ENCODE peak calls at places on chromosomes 7 and 10, in five cellular contexts. Q is heart left ventricle, H is prostate gland, D is lower leg skin, G is transverse colon. Y is an unnamed sample.

GRCh38 chr7:98202367-98203195 is 8.7 kb upstream of the BHLHA15 start:
- DNase-seq in D (no peak), G (peak), H (no peak), Q (no peak), Y (no peak)

GRCh38 chr7:69430502-69431145 is 167.7 kb upstream of the AUTS2 start:
- DNase-seq in Q (peak), D (no peak), G (peak), H (peak), Y (peak)

GRCh38 chr10:132676193-132676891 is 109.6 kb downstream of the NKX6-2 start:
- DNase-seq in H (no peak), D (no peak), G (no peak), Q (peak), Y (peak)

GRCh38 chr10:107165007-107165406 is 501 bp upstream of the SORCS1 start:
- DNase-seq in G (no peak), Q (no peak), H (no peak), D (no peak), Y (peak)

GRCh38 chr10:92242910-92243671 is 47.8 kb downstream of the CPEB3 start:
- DNase-seq in G (peak), D (peak), Q (peak), H (peak), Y (peak)

GRCh38 chr10:19767876-19768275 is 48.4 kb upstream of the PLXDC2 start:
- DNase-seq in G (no peak), D (no peak), Q (no peak), H (no peak), Y (no peak)

GRCh38 chr7:140601566-140602174 is 38.9 kb downstream of the DENND2A start:
- DNase-seq in Q (no peak), D (no peak), G (no peak), H (no peak), Y (no peak)

GRCh38 chr10:35378547-35379210 is 42.4 kb downstream of the CCNY start:
- DNase-seq in H (no peak), G (no peak), Q (no peak), D (no peak), Y (no peak)

GRCh38 chr10:13529714-13529973 is 830 bp upstream of the BEND7 start:
- DNase-seq in G (no peak), H (no peak), Q (no peak), D (no peak), Y (no peak)

GRCh38 chr10:91435241-91435640 is 25.1 kb downstream of the HECTD2 start:
- DNase-seq in H (no peak), Q (no peak), G (no peak), D (no peak), Y (no peak)

GRCh38 chr10:70164179-70164578 is 6.1 kb downstream of the SAR1A start:
- DNase-seq in H (no peak), Q (no peak), G (no peak), D (no peak), Y (no peak)

GRCh38 chr7:51068401-51068800 is 248.2 kb downstream of the COBL start:
- DNase-seq in H (no peak), D (no peak), G (no peak), Q (no peak), Y (no peak)

GRCh38 chr7:105776986-105777910 is 99.2 kb downstream of the ATXN7L1 start:
- DNase-seq in D (no peak), G (no peak), Q (no peak), H (no peak), Y (no peak)

GRCh38 chr7:73437699-73438416 is 4.3 kb downstream of the FZD9 start:
- DNase-seq in H (no peak), Q (no peak), D (no peak), G (no peak), Y (no peak)

GRCh38 chr7:151010307-151011096 is 13.8 kb downstream of the ATG9B start:
- DNase-seq in D (no peak), Q (no peak), H (no peak), G (no peak), Y (no peak)

GRCh38 chr10:77922551-77923179 is 3.9 kb downstream of the DLG5 start:
- DNase-seq in D (no peak), H (no peak), Q (no peak), G (no peak), Y (no peak)

GRCh38 chr10:77925795-77926565 is 575 bp downstream of the DLG5 start:
- DNase-seq in H (peak), D (no peak), G (peak), Q (peak), Y (peak)

GRCh38 chr10:77925410-77925794 is 1.2 kb downstream of the DLG5 start:
- DNase-seq in D (no peak), H (peak), G (no peak), Q (no peak), Y (peak)

GRCh38 chr10:77927343-77928256 is 1.0 kb upstream of the DLG5 start:
- DNase-seq in G (no peak), H (no peak), Q (no peak), D (no peak), Y (no peak)

DNA sequence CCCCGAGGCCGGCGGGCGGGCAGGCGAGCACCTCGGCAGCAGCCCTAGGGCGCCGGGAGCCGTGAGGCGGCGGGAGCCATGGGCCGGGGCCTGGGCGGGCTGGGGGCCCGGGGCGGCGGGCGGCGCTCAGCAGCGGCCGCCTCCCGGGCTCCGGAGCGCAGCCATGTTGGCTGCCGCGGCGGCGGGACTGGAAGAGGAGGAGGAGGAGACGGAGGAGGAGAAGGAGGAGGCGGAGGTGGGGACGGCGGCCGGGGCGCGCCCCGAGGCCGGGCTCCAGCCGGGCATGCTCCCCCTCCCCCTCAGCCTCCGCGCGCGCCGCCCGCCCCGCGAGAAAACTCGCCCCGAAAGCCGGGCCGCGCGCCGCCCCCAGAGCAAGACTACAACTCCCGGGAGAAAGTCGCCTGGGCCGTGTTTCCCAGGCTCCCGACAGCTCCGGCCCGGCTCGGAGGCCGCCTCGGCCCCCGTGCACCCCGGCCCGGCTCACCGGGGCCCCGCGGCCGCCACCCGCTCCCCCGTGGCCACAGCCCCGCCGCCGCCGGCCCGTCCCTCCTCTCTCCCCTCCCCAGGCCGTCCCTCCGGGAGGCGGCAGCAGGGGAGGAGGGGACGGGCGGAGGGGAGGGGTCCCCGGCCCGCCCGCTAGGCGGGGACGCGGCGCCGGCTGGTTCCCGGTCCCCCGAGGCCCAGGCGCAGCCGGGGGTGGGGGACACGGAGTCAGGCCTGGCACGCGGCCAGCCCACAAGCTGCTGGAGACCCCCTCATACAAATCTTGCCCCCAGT is at the start of gene DLG5:
- DNase-seq in G (peak), D (no peak), Q (peak), H (peak), Y (peak)
- H3K4me3 ChIP-seq in G (peak), D (peak), Q (peak), H (peak), Y (peak)

DNA sequence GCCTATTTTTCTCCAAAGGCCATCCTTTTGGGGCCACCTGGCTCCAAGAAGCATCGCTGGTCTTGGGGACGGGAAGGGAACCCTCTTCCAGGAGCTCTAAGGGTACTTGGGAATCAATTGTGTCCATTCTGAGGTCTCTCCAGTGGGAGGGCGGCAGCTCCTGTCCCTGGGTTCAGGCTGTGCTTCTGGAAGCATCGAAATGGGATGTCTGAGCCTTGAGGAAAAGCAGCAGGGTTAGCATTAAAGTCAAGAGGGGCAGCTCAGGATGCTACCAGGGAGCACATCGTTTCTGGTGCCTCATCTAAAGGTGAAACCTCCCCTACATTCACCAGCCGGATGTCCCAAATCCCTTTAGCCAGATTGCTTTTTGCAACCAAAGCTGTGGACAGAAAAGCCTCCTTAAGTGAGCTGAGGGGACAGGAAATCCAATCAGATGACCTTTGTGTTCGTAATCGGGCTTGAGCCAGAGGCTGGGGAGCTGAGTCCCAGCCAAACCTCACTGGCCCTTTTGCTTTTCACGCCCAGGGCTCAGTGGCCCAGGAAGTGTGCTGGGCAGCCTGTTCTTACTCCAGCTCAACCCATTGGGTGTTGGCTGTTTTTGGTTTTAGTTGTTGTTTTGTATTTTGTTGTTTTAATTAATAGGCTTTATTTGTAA is 88.8 kb upstream of the ANLN start:
- DNase-seq in H (no peak), D (no peak), Q (no peak), G (no peak), Y (no peak)
- TF ChIP-seq POLR2A in H (no peak), D (no peak), Q (no peak), G (no peak), Y (no peak)

GRCh38 chr10:112663181-112663879 is 216.3 kb downstream of the VTI1A start:
- DNase-seq in H (no peak), G (no peak), Q (no peak), D (no peak), Y (no peak)
- H3K4me3 ChIP-seq in H (no peak), G (no peak), Q (no peak), D (no peak), Y (no peak)

DNA sequence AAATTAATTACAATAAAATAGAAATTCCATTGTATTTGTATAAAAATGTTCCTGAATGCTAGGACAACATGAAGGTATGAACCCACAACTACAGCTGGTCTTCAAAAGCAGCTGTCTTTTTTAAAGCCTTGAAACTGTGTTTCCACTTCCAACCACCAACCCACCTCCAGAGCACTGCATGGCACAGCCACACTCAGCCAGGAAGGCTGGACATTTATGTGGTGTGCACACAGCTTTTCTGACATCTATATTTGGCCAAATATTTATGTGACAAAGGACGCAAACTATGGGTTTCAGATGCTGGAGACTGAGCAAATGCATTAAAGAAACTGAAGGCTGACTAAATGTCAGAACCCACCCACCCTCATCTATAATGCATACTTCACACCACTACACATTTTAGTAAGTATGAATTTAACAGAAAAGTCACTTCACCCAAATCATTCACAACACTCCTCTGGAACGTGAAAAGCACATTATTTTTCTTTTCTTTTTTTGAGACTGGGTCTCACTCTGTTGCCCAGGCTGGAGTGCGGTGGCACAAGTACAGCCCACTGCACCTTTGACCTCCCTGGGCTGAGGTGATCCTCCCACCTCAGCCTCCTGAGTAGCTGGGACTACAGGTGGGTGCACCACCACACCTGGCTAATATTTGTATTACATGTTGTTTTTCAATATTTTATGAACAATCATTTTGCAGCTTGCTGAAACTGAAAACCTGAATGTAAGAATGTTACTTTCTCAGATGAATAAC is 27.9 kb upstream of the DAGLB start:
- DNase-seq in D (no peak), H (no peak), Q (no peak), G (no peak), Y (no peak)
- TF ChIP-seq POLR2A in D (no peak), H (no peak), Q (no peak), G (no peak), Y (no peak)